ENCODE peak calls at places on chromosome 13, in seven cellular contexts. F is ACHN, N is putamen, U is WTC11, P is T-cell, C is neuronal stem cell, K is mucosa of descending colon. D is an unnamed sample.

GRCh38 chr13:101785858-101786257 is 333.4 kb downstream of the ITGBL1 start:
- DNase-seq in P (no peak), K (no peak), N (peak), C (peak), F (peak), U (peak), D (no peak)

GRCh38 chr13:110373617-110374016 is 66.5 kb downstream of the COL4A2 start:
- DNase-seq in P (no peak), U (no peak), C (no peak), F (no peak), K (no peak), N (no peak), D (no peak)

GRCh38 chr13:79799466-79799865 is 318.5 kb downstream of the NDFIP2 start:
- DNase-seq in F (no peak), C (no peak), U (no peak), K (no peak), N (no peak), P (no peak), D (no peak)

GRCh38 chr13:43469791-43470190 is 317.0 kb downstream of the ENOX1 start:
- DNase-seq in C (no peak), K (no peak), U (no peak), N (no peak), F (no peak), P (no peak), D (no peak)

GRCh38 chr13:98189841-98190505 is 12.9 kb upstream of the RNF113B start:
- DNase-seq in P (no peak), N (no peak), U (no peak), K (no peak), F (no peak), C (no peak), D (no peak)

GRCh38 chr13:98798849-98799645 is 46.6 kb upstream of the SLC15A1 start:
- DNase-seq in P (no peak), F (no peak), U (no peak), K (no peak), N (no peak), C (no peak), D (no peak)

GRCh38 chr13:74839656-74840055 is 642.3 kb downstream of the TBC1D4 start:
- DNase-seq in U (no peak), N (no peak), F (no peak), C (no peak), P (no peak), K (no peak), D (no peak)

GRCh38 chr13:20940083-20940482 is 37.5 kb upstream of the XPO4 start:
- DNase-seq in P (no peak), N (no peak), F (no peak), K (no peak), U (no peak), C (no peak), D (no peak)

GRCh38 chr13:23579072-23579885 is 9.1 kb downstream of the TNFRSF19 start:
- DNase-seq in U (peak), K (peak), N (peak), F (peak), P (peak), C (peak), D (peak)

GRCh38 chr13:51420681-51421476 is 32.0 kb downstream of the INTS6 start:
- DNase-seq in K (no peak), N (no peak), F (no peak), U (no peak), P (no peak), C (no peak), D (no peak)

GRCh38 chr13:109779074-109779473 is 7.3 kb downstream of the IRS2 start:
- DNase-seq in P (peak), K (peak), C (no peak), U (no peak), N (no peak), F (no peak), D (no peak)

GRCh38 chr13:48404952-48405351 is 8.0 kb downstream of the LPAR6 start:
- DNase-seq in N (no peak), U (no peak), F (no peak), P (no peak), K (no peak), C (no peak), D (no peak)

GRCh38 chr13:73065665-73066350 is 7.0 kb downstream of the KLF5 start:
- DNase-seq in K (peak), F (no peak), N (no peak), U (no peak), P (no peak), C (no peak), D (no peak)

GRCh38 chr13:28474491-28475134 is 20.3 kb downstream of the FLT1 start:
- DNase-seq in K (no peak), F (no peak), P (no peak), U (no peak), N (no peak), C (no peak), D (no peak)

GRCh38 chr13:102742506-102742905 is 31.1 kb downstream of the TEX30 start:
- DNase-seq in C (no peak), P (no peak), K (no peak), F (no peak), U (no peak), N (no peak), D (no peak)

GRCh38 chr13:22074403-22074802 is 403.5 kb downstream of the FGF9 start:
- DNase-seq in C (no peak), P (no peak), U (no peak), F (no peak), N (no peak), K (no peak), D (no peak)

GRCh38 chr13:41075034-41075433 is 13.7 kb downstream of the WBP4 start:
- DNase-seq in N (peak), C (no peak), F (peak), U (no peak), K (peak), P (peak), D (no peak)

GRCh38 chr13:49859568-49859967 is 67.1 kb upstream of the KPNA3 start:
- DNase-seq in P (no peak), C (no peak), U (no peak), K (no peak), F (peak), N (no peak), D (no peak)

GRCh38 chr13:51096131-51096530 is 14.9 kb downstream of the C13orf42 start:
- DNase-seq in F (no peak), C (no peak), U (no peak), K (no peak), P (no peak), N (no peak), D (no peak)

GRCh38 chr13:85108356-85108755 is 690.9 kb downstream of the SLITRK6 start:
- DNase-seq in N (no peak), P (no peak), F (no peak), K (no peak), C (no peak), U (no peak), D (no peak)

GRCh38 chr13:94305033-94305432 is 174.4 kb downstream of the DCT start:
- DNase-seq in P (no peak), N (no peak), F (no peak), C (no peak), U (no peak), K (no peak), D (no peak)

GRCh38 chr13:25171517-25172302 is at the start of gene AMER2:
- DNase-seq in C (peak), F (no peak), U (peak), K (no peak), N (peak), P (no peak), D (no peak)

GRCh38 chr13:67772807-67773453 is 542.8 kb upstream of the PCDH9 start:
- DNase-seq in P (no peak), K (no peak), C (no peak), F (no peak), U (no peak), N (no peak), D (no peak)

GRCh38 chr13:67650471-67650870 is 420.3 kb upstream of the PCDH9 start:
- DNase-seq in U (no peak), K (no peak), N (no peak), C (no peak), F (no peak), P (no peak), D (no peak)

GRCh38 chr13:109862627-109863026 is 76.2 kb upstream of the IRS2 start:
- DNase-seq in U (no peak), P (no peak), N (no peak), F (no peak), C (no peak), K (no peak), D (no peak)

GRCh38 chr13:23679214-23679613 is 109.0 kb downstream of the TNFRSF19 start:
- DNase-seq in P (no peak), K (no peak), C (no peak), U (no peak), F (peak), N (no peak), D (no peak)

D was measured in central memory CD8-positive, alpha-beta T cell.